ENCODE peak calls at places on chromosomes 4 and X, in four cellular contexts. C is HepG2, G is tibial nerve, H is psoas muscle. I is an unnamed sample.

GRCh38 chrX:8204169-8204935 is 33.3 kb upstream of the VCX2 start:
- DNase-seq in G (no peak), H (no peak), C (no peak), I (no peak)

GRCh38 chrX:96774116-96774515 is 89.5 kb downstream of the DIAPH2 start:
- DNase-seq in G (no peak), C (no peak), H (no peak), I (no peak)

GRCh38 chr4:187128226-187128625 is 404.6 kb upstream of the FAT1 start:
- DNase-seq in G (no peak), H (no peak), C (no peak), I (no peak)

GRCh38 chrX:67426946-67427345 is 116.9 kb upstream of the AR start:
- DNase-seq in C (no peak), H (no peak), G (no peak), I (no peak)

GRCh38 chr4:121554377-121554776 is 142.4 kb downstream of the ANXA5 start:
- DNase-seq in C (no peak), G (peak; percentile 9), H (no peak), I (no peak)

GRCh38 chrX:29671426-29671825 is 543.9 kb upstream of the MAGEB2 start:
- DNase-seq in H (no peak), G (no peak), C (no peak), I (no peak)

GRCh38 chr4:152185786-152186540 is 349.9 kb downstream of the FBXW7 start:
- DNase-seq in H (no peak), G (no peak), C (no peak), I (no peak)

GRCh38 chr4:17599826-17600225 is 14.6 kb upstream of the MED28 start:
- DNase-seq in C (no peak), G (no peak), H (no peak), I (no peak)

GRCh38 chr4:83535520-83535944 is 376 bp upstream of the GPAT3 start:
- DNase-seq in H (peak; percentile 79), G (peak; percentile 20), C (peak; percentile 12), I (peak; percentile 81)

GRCh38 chr4:108774809-108775530 is 12.1 kb upstream of the ETNPPL start:
- DNase-seq in C (no peak), G (no peak), H (peak; percentile 81), I (no peak)

GRCh38 chr4:173005912-173006633 is 162.5 kb upstream of the GALNT7 start:
- DNase-seq in C (no peak), H (no peak), G (no peak), I (no peak)

GRCh38 chrX:136163694-136164093 is 16.4 kb downstream of the FHL1 start:
- DNase-seq in C (no peak), H (no peak), G (no peak), I (no peak)

GRCh38 chr4:48862661-48863060 is 31.8 kb downstream of the OCIAD1 start:
- DNase-seq in H (no peak), G (no peak), C (no peak), I (no peak)

GRCh38 chrX:56763556-56764152 is 34.6 kb downstream of the NBDY start:
- DNase-seq in H (peak; percentile 88), C (peak; percentile 15), G (no peak), I (peak; percentile 86)

GRCh38 chr4:181350578-181351420 is 892.4 kb upstream of the TENM3 start:
- DNase-seq in C (no peak), H (no peak), G (no peak), I (no peak)

GRCh38 chr4:845233-845835 is 19.4 kb upstream of the CPLX1 start:
- DNase-seq in G (no peak), C (no peak), H (peak; percentile 39), I (no peak)

GRCh38 chr4:173436149-173436579 is 37.2 kb upstream of the SCRG1 start:
- DNase-seq in G (no peak), C (no peak), H (no peak), I (no peak)

GRCh38 chrX:112840382-112841113 is at the start of gene AMOT:
- DNase-seq in G (peak; percentile 63), H (peak; percentile 84), C (peak; percentile 1), I (peak; percentile 77)

GRCh38 chr4:86848732-86849617 is at the start of gene SLC10A6:
- DNase-seq in G (peak; percentile 32), C (no peak), H (no peak), I (no peak)

GRCh38 chrX:45852884-45853283 is 652.2 kb upstream of the DIPK2B start:
- DNase-seq in G (no peak), H (no peak), C (no peak), I (no peak)

GRCh38 chr4:79178770-79179169 is 147.1 kb downstream of the NAA11 start:
- DNase-seq in C (no peak), G (peak; percentile 43), H (no peak), I (peak; percentile 55)

GRCh38 chr4:142700521-142700920 is 145.6 kb downstream of the INPP4B start:
- DNase-seq in H (no peak), C (no peak), G (no peak), I (no peak)

GRCh38 chr4:113433536-113434246 is 327.8 kb downstream of the CAMK2D start:
- DNase-seq in C (no peak), G (no peak), H (no peak), I (no peak)

GRCh38 chr4:26860922-26861433 is 337 bp downstream of the STIM2 start:
- DNase-seq in G (no peak), H (peak; percentile 76), C (peak; percentile 10), I (peak; percentile 45)

GRCh38 chr4:135948797-135949196 is 1583.5 kb downstream of the PCDH18 start:
- DNase-seq in G (no peak), H (no peak), C (no peak), I (no peak)

GRCh38 chr4:168811793-168812651 is 198.0 kb downstream of the CBR4 start:
- DNase-seq in G (no peak), H (no peak), C (no peak), I (no peak)

GRCh38 chrX:13652256-13653021 is 502 bp upstream of the TCEANC start:
- DNase-seq in C (no peak), H (no peak), G (no peak), I (no peak)

GRCh38 chrX:128884430-128884829 is 638.9 kb downstream of the SMARCA1 start:
- DNase-seq in H (no peak), C (no peak), G (no peak), I (no peak)

GRCh38 chr4:55321707-55322264 is 24.3 kb upstream of the SRD5A3 start:
- DNase-seq in C (peak; percentile 59), H (no peak), G (peak; percentile 97), I (peak; percentile 75)

GRCh38 chr4:81538712-81539432 is 67.2 kb upstream of the RASGEF1B start:
- DNase-seq in G (no peak), H (no peak), C (no peak), I (no peak)

GRCh38 chr4:71239365-71239764 is 99.5 kb upstream of the SLC4A4 start:
- DNase-seq in C (no peak), G (no peak), H (no peak), I (no peak)

GRCh38 chr4:15914736-15915135 is 23.8 kb downstream of the FGFBP1 start:
- DNase-seq in C (no peak), G (no peak), H (no peak), I (no peak)

GRCh38 chr4:15914291-15914690 is 24.2 kb downstream of the FGFBP1 start:
- DNase-seq in H (no peak), G (no peak), C (no peak), I (no peak)

GRCh38 chr4:15912961-15913630 is 25.4 kb downstream of the FGFBP1 start:
- DNase-seq in H (no peak), C (no peak), G (no peak), I (no peak)

GRCh38 chr4:15912236-15912635 is 26.3 kb downstream of the FGFBP1 start:
- DNase-seq in H (no peak), C (no peak), G (no peak), I (no peak)

DNA sequence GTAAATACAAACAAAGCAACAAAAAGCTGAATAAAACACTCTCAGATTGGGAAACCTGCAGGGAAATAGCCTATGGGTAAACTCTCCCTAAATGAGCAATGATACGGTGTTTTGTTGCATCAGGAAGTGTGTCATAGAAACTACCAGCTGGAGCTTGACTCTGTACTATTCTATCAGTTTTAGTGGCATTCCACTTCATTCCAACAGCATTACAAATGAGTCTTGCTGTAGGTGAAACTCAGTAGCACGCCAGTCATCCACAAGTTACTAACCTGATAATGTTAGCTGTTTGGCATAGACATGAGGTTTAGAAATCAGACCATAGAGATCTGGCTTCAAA is 24.9 kb downstream of the FGFBP1 start:
- DNase-seq in G (no peak), H (no peak), C (no peak), I (no peak)
- H3K4me3 ChIP-seq in G (no peak overlapping the region), H (no peak overlapping the region), C (no peak overlapping the region), I (no peak overlapping the region)

GRCh38 chrX:80285131-80285773 is 135.0 kb upstream of the TENT5D start:
- DNase-seq in H (no peak), C (peak; percentile 8), G (no peak), I (no peak)

GRCh38 chrX:80282535-80282934 is 137.7 kb upstream of the TENT5D start:
- DNase-seq in C (no peak), G (no peak), H (no peak), I (no peak)
- TF ChIP-seq CTCF in C (no peak), G (no peak), H (no peak), I (no peak)

DNA sequence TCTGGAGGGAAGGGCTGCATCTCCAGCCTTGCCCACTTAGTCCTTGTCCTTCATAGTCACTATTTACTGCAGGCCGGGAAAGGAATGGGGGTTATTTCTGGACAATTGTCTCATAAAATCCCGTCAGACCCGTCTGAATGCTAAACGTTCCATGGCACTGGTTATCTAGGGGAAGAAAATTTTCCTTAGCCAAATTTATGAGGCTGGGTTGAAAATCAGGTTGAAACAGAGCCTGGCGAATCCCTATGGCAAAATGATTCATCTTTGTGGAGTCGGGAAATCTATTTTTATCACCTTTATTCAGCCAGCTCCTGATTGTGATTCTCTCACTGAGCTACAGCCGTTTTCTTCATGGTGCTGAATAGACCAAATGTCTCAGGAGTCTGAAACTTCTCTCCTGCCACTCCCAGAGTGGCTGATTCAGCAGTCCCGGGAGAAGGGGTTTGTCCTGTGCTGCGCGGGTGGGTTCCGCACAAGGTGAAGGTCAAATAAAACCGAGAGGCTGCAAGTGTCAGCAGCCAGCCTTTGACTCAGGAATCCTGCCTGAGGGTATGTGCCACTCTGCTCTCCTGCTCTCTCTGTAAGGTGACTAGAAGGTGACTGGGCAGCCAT is 1.0 kb downstream of the LIMCH1 start:
- DNase-seq in H (no peak), C (no peak), G (no peak), I (no peak)
- H3K4me3 ChIP-seq in H (peak overlapping the region; percentile 60), C (no peak overlapping the region), G (no peak overlapping the region), I (no peak overlapping the region)

DNA sequence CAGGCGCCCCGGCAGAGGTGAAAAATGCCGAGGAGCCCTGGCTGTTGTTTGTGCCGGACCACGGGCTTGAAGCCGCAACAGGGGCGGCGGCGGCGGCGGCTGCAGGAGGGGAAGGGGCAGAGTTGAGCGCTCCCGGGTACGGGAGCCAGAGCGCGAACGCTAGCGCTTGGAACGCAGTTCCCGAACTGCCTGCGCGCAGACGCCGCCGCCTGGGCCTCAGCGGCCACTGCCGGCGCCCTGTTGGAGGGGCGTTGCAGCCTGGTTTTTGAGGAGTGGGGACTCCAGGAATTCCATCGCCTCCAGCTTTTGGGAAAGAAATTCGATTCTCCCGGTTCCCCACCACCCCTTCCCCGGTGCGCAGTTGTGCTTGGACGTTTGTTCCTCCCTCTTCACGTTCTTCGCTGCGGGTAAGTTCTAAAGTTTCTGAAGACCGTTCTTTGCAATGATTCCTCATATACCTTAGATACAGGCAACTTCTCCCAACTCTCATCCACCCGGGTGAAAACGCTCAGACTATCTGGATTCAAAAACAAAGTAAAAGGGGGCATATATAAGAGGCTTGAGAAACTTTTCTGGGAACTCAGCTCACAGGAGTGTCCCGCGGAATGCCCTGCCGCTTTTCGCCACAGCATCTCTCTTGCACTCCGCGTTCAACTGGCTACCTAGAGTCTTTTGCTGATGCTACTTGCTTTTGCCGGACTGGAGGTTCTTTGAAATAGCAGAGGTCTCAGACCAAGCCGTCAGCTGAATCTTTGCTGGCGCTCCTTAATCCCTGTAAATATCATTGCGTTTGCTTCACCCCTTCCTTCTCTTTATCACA is 1.0 kb downstream of the FAT4 start:
- DNase-seq in C (peak; percentile 18), G (peak; percentile 14), H (peak; percentile 76), I (peak; percentile 71)
- TF ChIP-seq CTCF in C (peak; percentile 12), G (no peak), H (no peak), I (no peak)